ENCODE peak calls at places on chromosomes 4 and X, in four cellular contexts. C, M, U and A are unnamed samples.

GRCh38 chr4:8419222-8420041 is 21.1 kb downstream of the ACOX3 start:
- DNase-seq in M (no peak), U (no peak), C (no peak), A (no peak)

GRCh38 chr4:84582302-84582987 is 482 bp upstream of the CDS1 start:
- DNase-seq in M (peak), C (peak), U (peak), A (peak)

GRCh38 chrX:130347336-130347735 is 7.6 kb downstream of the SLC25A14 start:
- DNase-seq in M (no peak), C (no peak), U (no peak), A (no peak)

GRCh38 chrX:115650916-115651315 is 89.9 kb downstream of the PLS3 start:
- DNase-seq in U (no peak), M (peak), C (no peak), A (peak)

GRCh38 chr4:26432419-26432818 is 57.9 kb downstream of the CCKAR start:
- DNase-seq in M (no peak), U (no peak), C (no peak), A (no peak)

GRCh38 chr4:39255266-39255665 is 72.9 kb downstream of the WDR19 start:
- DNase-seq in M (peak), C (no peak), U (no peak), A (no peak)

GRCh38 chr4:53987761-53988171 is 76.6 kb downstream of the CHIC2 start:
- DNase-seq in U (no peak), C (no peak), M (peak), A (no peak)

GRCh38 chrX:104565791-104566687 is at the start of gene IL1RAPL2:
- DNase-seq in M (peak), U (no peak), C (no peak), A (no peak)

GRCh38 chrX:134743121-134743520 is 84.8 kb upstream of the PLAC1 start:
- DNase-seq in U (no peak), M (peak), C (no peak), A (no peak)